ENCODE peak calls at places on chromosomes 12 and 14, in nine cellular contexts. S is psoas muscle, G is spleen, V is heart right ventricle, P is esophagus squamous epithelium, D is left ventricle myocardium inferior, H is HCT116, Z is uterus, A is heart left ventricle. R is an unnamed sample. For H3K36me3, the result is how much of the 10 kb centered on the place peaks cover.

GRCh38 chr12:6200266-6201198 is at the start of gene CD9:
- DNase-seq in V (peak), A (peak), P (no peak), Z (peak), D (peak), G (no peak), S (peak), H (peak), R (no peak)

GRCh38 chr14:98177551-98177950 is 1094.4 kb downstream of the BCL11B start:
- DNase-seq in S (no peak), D (no peak), G (no peak), H (no peak), V (no peak), A (no peak), Z (no peak), P (no peak), R (no peak)

GRCh38 chr12:45728625-45729232 is 777 bp upstream of the ARID2 start:
- DNase-seq in P (peak), Z (peak), G (peak), V (peak), H (peak), S (peak), A (peak), D (peak), R (peak)

GRCh38 chr12:65853489-65854157 is 29.3 kb downstream of the HMGA2 start:
- DNase-seq in Z (no peak), V (no peak), D (no peak), G (no peak), A (no peak), P (no peak), S (no peak), H (no peak), R (no peak)

GRCh38 chr12:51403159-51403558 is 12.0 kb upstream of the GALNT6 start:
- DNase-seq in Z (no peak), H (no peak), D (no peak), G (no peak), S (no peak), V (no peak), P (no peak), A (no peak), R (no peak)

GRCh38 chr12:114685869-114686268 is 1.9 kb upstream of the TBX3 start:
- DNase-seq in S (no peak), P (no peak), D (no peak), H (no peak), Z (no peak), A (no peak), V (no peak), G (no peak), R (no peak)

GRCh38 chr12:47825239-47825639 is 5.5 kb upstream of the HDAC7 start:
- DNase-seq in D (peak), P (no peak), G (peak), A (no peak), H (no peak), Z (peak), V (no peak), S (peak), R (no peak)

GRCh38 chr12:70920251-70920851 is at the start of gene PTPRR:
- DNase-seq in V (no peak), G (no peak), D (no peak), Z (no peak), A (no peak), P (no peak), H (no peak), S (no peak), R (no peak)

GRCh38 chr12:132030367-132031038 is 80.8 kb downstream of the EP400 start:
- DNase-seq in S (no peak), Z (no peak), H (no peak), D (peak), P (no peak), G (no peak), A (peak), V (peak), R (no peak)

GRCh38 chr14:49954171-49954631 is 61.3 kb downstream of the ARF6 start:
- DNase-seq in P (no peak), D (no peak), S (peak), G (no peak), Z (no peak), H (no peak), A (no peak), V (no peak), R (no peak)

GRCh38 chr14:21044106-21044618 is 2.0 kb downstream of the RNASE7 start:
- DNase-seq in Z (no peak), A (no peak), D (peak), S (peak), H (no peak), V (no peak), G (no peak), P (no peak), R (no peak)

GRCh38 chr12:82608706-82609105 is 78.0 kb upstream of the TMTC2 start:
- DNase-seq in H (no peak), A (no peak), G (no peak), P (no peak), D (no peak), Z (no peak), V (no peak), S (no peak), R (no peak)

GRCh38 chr14:29584992-29585391 is 342.7 kb downstream of the PRKD1 start:
- DNase-seq in H (no peak), Z (no peak), G (no peak), P (no peak), D (peak), V (peak), S (peak), A (peak), R (no peak)

GRCh38 chr12:131783915-131784541 is 44.2 kb upstream of the MMP17 start:
- DNase-seq in G (no peak), Z (no peak), S (no peak), H (peak), A (no peak), V (no peak), P (no peak), D (no peak), R (no peak)

GRCh38 chr12:69150083-69150795 is 89.1 kb upstream of the CPSF6 start:
- DNase-seq in G (no peak), V (no peak), D (no peak), P (no peak), Z (no peak), A (no peak), H (no peak), S (no peak), R (no peak)

GRCh38 chr14:55881577-55882241 is 236.5 kb upstream of the PELI2 start:
- DNase-seq in G (no peak), D (no peak), V (no peak), A (no peak), H (no peak), S (no peak), Z (no peak), P (no peak), R (no peak)

GRCh38 chr12:74890237-74890599 is 319.4 kb downstream of the KCNC2 start:
- DNase-seq in A (no peak), D (no peak), P (no peak), H (peak), V (no peak), S (no peak), Z (no peak), G (no peak), R (no peak)

GRCh38 chr12:57834086-57834876 is 12.2 kb downstream of the CTDSP2 start:
- DNase-seq in H (no peak), D (no peak), S (no peak), G (no peak), P (no peak), A (no peak), Z (no peak), V (no peak), R (no peak)
- H3K4me3 ChIP-seq in H (no peak), D (peak), S (peak), G (no peak), P (peak), A (no peak), Z (no peak), V (no peak), R (peak)

GRCh38 chr12:24767016-24767415 is 181.9 kb downstream of the BCAT1 start:
- DNase-seq in V (no peak), D (no peak), H (no peak), P (no peak), Z (no peak), G (no peak), A (no peak), S (no peak), R (no peak)
- H3K36me3 ChIP-seq in V (under half), D (under half), H (under half), P (under half), Z (under half), G (under half), A (under half), S (under half), R (under half)

DNA sequence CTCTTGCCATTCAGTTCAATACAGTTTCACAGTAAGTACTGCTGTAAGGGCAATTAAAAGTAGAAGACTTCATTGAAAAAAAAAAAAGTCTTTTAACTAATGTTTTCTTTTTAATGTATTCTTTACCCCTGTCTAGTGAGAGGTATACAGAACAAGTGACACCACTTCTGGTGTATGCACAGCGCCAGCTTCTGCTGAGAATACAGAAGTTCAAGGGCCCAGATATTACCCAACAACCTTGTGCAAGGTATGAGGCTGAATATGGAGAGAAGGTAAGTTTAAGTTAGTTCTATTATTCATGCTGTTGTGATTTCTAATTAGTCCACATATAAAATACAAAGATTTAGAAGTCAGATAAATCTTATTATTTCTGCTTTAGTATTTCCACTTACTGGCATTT is 168.7 kb downstream of the CFAP54 start:
- DNase-seq in P (no peak), Z (no peak), G (no peak), S (no peak), D (no peak), V (no peak), A (no peak), H (no peak), R (no peak)
- TF ChIP-seq CTCF in P (no peak), Z (no peak), G (no peak), S (no peak), D (no peak), V (no peak), A (no peak), H (no peak), R (no peak)

GRCh38 chr14:74401504-74402241 is 24.3 kb downstream of the SYNDIG1L start:
- DNase-seq in Z (no peak), V (peak), S (peak), G (peak), P (peak), D (peak), H (no peak), A (peak), R (no peak)
- H3K4me3 ChIP-seq in Z (no peak), V (no peak), S (no peak), G (peak), P (peak), D (peak), H (peak), A (no peak), R (peak)

R was measured in thoracic aorta.